ENCODE peak calls at places on chromosomes 2 and 18, in four cellular contexts. S is stimulated activated CD8-positive, alpha-beta memory T cell treated with anti-CD3 and anti-CD28 coated beads, Interleukin-4, amount 100 ng/mL, for 4 hours; Q is NCI-H1092; B is stimulated activated naive CD8-positive, alpha-beta T cell treated with anti-CD3 and anti-CD28 coated beads, Interleukin-15, Interleukin-2, amounts not matched to agents 100 U/mL and 50 U/mL, for 24 hours. Y is an unnamed sample.

GRCh38 chr2:228446732-228447131 is 265.2 kb upstream of the SPHKAP start:
- DNase-seq in S (no peak), Q (peak), B (no peak), Y (no peak)

GRCh38 chr2:100919316-100919715 is 82.8 kb upstream of the RPL31 start:
- DNase-seq in S (no peak), Q (no peak), B (peak), Y (no peak)

GRCh38 chr2:126304147-126304546 is 351.8 kb upstream of the GYPC start:
- DNase-seq in S (no peak), B (no peak), Q (no peak), Y (no peak)

GRCh38 chr2:124815386-124815785 is 790.3 kb downstream of the CNTNAP5 start:
- DNase-seq in B (no peak), S (no peak), Q (no peak), Y (no peak)

GRCh38 chr2:116510117-116510671 is 1304.3 kb upstream of the DDX18 start:
- DNase-seq in S (no peak), Q (no peak), B (no peak), Y (no peak)

GRCh38 chr2:221381928-221382488 is 190.1 kb downstream of the EPHA4 start:
- DNase-seq in B (no peak), Q (no peak), S (no peak), Y (no peak)

GRCh38 chr2:181642071-181642470 is 14.8 kb downstream of the CERKL start:
- DNase-seq in Q (no peak), B (no peak), S (no peak), Y (no peak)

GRCh38 chr18:74244554-74244953 is 47.2 kb downstream of the CYB5A start:
- DNase-seq in Q (no peak), S (no peak), B (no peak), Y (no peak)

GRCh38 chr2:105609756-105610397 is 134.8 kb upstream of the NCK2 start:
- DNase-seq in S (no peak), Q (no peak), B (no peak), Y (no peak)

GRCh38 chr2:150646746-150647145 is 159.3 kb upstream of the RND3 start:
- DNase-seq in B (no peak), Q (no peak), S (no peak), Y (peak)

GRCh38 chr18:9765505-9765904 is 57.4 kb downstream of the RAB31 start:
- DNase-seq in S (no peak), B (no peak), Q (no peak), Y (no peak)